ENCODE peak calls at places on chromosomes 4 and X, in nine cellular contexts. A is adipocyte; R is effector memory CD4-positive, alpha-beta T cell; G is pancreas; Q is heart right ventricle; E is aorta; Y is heart left ventricle; N is cardiac fibroblast; P is epithelial cell of esophagus. I is an unnamed sample.

GRCh38 chr4:2673157-2673556 is 83.0 kb downstream of the TNIP2 start:
- DNase-seq in A (no peak), R (no peak), G (no peak), Q (no peak), E (no peak), Y (no peak), N (peak), P (no peak), I (no peak)

GRCh38 chr4:172142331-172142738 is 329.1 kb downstream of the GALNTL6 start:
- DNase-seq in A (peak), R (no peak), G (no peak), Q (no peak), E (no peak), Y (no peak), N (no peak), P (peak), I (no peak)

GRCh38 chr4:186761281-186761897 is 37.7 kb upstream of the FAT1 start:
- DNase-seq in A (no peak), R (no peak), G (no peak), Q (no peak), E (no peak), Y (no peak), N (no peak), P (no peak), I (no peak)

GRCh38 chr4:165915215-165915614 is 42.2 kb downstream of the TLL1 start:
- DNase-seq in A (no peak), R (no peak), G (no peak), Q (no peak), E (no peak), Y (no peak), N (no peak), P (no peak), I (no peak)

GRCh38 chr4:101527186-101527585 is 179.9 kb upstream of the PPP3CA start:
- DNase-seq in A (no peak), R (peak), G (no peak), Q (no peak), E (no peak), Y (no peak), N (no peak), P (peak), I (no peak)

GRCh38 chr4:184306949-184307348 is 89.3 kb upstream of the ENPP6 start:
- DNase-seq in A (no peak), R (no peak), G (no peak), Q (no peak), E (no peak), Y (no peak), N (no peak), P (peak), I (no peak)

GRCh38 chrX:34813618-34814017 is 129.0 kb upstream of the FAM47B start:
- DNase-seq in A (peak), R (no peak), G (no peak), Q (no peak), E (no peak), Y (no peak), N (no peak), P (peak), I (no peak)

GRCh38 chrX:131704136-131704695 is 160.3 kb downstream of the OR13H1 start:
- DNase-seq in A (peak), R (no peak), G (peak), Q (peak), E (peak), Y (peak), N (no peak), P (no peak), I (peak)

GRCh38 chr4:150582881-150583286 is 933 bp downstream of the MAB21L2 start:
- DNase-seq in A (peak), R (no peak), G (peak), Q (peak), E (peak), Y (peak), N (peak), P (no peak), I (no peak)

GRCh38 chr4:185813133-185813532 is 1.1 kb upstream of the SORBS2 start:
- DNase-seq in A (no peak), R (no peak), G (no peak), Q (no peak), E (no peak), Y (no peak), N (no peak), P (no peak), I (no peak)

GRCh38 chrX:132412208-132412607 is 76.6 kb downstream of the MBNL3 start:
- DNase-seq in A (no peak), R (no peak), G (no peak), Q (no peak), E (no peak), Y (no peak), N (no peak), P (no peak), I (no peak)

GRCh38 chr4:178333355-178333754 is 891.1 kb upstream of the AGA start:
- DNase-seq in A (no peak), R (no peak), G (no peak), Q (no peak), E (no peak), Y (no peak), N (no peak), P (no peak), I (no peak)

GRCh38 chr4:7971881-7972500 is 32.3 kb upstream of the AFAP1 start:
- DNase-seq in A (no peak), R (no peak), G (no peak), Q (no peak), E (no peak), Y (no peak), N (no peak), P (peak), I (no peak)

GRCh38 chr4:21531048-21531447 is 417.5 kb downstream of the KCNIP4 start:
- DNase-seq in A (no peak), R (no peak), G (no peak), Q (no peak), E (no peak), Y (no peak), N (no peak), P (no peak), I (no peak)

DNA sequence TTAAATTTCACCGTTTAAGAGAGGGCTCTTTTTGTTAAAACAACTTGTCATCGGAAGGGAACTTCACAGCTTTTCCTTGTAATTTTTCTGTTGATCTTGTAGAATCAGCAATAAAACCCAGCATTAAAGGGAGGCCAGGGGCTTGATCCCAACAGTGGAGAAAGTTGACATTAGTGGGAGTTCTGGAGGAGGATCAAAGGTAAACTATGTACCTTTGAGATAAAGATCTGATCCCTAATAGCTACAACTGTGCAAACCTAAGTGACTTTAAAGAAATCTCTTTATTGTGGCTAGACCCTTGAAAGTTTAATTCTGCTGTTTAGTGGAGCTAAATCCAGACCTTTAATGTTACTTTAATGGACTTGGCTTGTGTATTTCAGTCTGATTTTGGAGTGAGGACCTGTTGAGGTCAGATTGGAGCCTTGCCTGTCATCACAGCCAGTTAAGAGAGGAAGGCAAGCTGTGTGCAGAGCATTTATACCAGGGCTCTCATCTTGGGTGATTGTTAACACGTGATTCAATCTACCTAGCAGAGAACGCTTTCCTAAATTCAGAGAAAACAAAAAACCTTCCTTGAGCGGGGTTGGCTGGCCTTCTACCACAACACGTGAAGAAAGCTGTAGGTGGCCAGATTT is 1.7 kb downstream of the DOCK11 start:
- DNase-seq in A (no peak), R (no peak), G (no peak), Q (no peak), E (no peak), Y (no peak), N (no peak), P (no peak), I (no peak)
- H3K4me3 ChIP-seq in A (peak), R (peak), G (no peak), Q (peak), E (peak), Y (peak), N (peak), P (no peak), I (no peak)

DNA sequence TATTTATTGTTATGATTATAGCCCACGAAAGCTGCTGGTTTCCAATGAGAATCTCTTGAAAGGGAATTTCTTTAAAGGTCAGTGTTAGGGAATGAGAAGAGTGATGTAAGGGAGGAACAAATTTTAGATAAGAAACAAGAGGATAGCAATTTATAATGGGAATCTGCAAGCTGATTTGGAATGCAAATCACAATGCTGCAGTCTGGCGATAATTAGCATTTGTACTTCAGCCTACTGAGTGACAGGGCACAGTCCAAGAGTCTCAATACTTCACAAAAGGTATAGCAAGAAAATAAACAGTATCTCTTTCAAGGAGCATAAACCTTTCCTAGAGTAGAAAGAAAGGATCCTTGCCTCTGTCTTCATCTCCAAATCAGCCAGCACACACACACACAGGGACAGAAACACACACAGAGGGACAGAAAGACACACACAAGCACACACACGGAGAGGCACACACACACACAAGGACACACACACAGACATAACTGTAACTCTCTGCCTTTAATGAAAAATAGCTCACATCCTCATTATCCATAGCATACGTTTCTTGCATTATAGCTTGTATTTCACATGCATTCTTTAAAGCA is 1.2 kb upstream of the GPM6A start:
- DNase-seq in A (no peak), R (no peak), G (no peak), Q (no peak), E (no peak), Y (no peak), N (no peak), P (no peak), I (no peak)
- H3K4me3 ChIP-seq in A (no peak), R (no peak), G (no peak), Q (no peak), E (no peak), Y (no peak), N (no peak), P (no peak), I (no peak)

DNA sequence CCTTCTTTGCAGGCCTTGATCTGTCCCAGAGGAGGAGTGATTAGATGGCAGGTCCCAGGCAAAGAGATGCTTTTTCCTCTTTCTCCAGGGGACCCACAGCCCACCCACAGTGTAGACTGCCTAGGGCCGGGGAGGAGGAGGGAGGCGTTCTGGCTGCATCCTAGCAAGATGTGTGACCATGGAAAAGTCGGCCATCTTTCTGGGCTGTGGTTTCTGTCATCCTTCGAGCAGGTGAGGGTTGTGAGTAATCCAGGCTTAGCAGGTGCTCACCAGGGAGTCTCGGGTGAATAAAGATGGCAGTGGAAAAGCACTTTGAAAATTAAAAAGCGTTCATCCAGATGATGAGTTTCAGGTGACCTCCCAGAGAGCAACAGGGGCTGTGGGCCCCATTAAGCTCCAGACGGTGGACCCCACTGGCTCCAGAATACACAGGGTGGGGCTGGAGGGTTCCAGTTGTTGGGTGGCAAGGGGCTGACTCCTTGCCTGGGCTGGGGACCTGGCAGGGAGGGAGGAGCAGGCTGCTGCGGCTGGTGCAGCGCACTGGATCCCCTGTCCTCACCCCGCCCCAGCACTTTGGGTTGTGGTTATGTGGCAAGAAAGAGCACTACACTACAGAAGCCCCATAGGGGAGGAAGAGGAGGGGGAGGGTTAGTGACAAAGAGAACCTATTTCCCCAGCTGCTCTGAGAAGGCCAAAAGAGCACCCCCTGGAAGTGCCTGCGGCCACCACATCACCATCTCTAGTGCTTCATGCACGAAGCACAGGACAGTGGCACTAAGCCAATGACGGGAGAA is 23.7 kb downstream of the ELF4 start:
- DNase-seq in A (no peak), R (peak), G (no peak), Q (no peak), E (no peak), Y (no peak), N (no peak), P (no peak), I (no peak)
- H3K4me3 ChIP-seq in A (no peak), R (peak), G (no peak), Q (no peak), E (no peak), Y (no peak), N (no peak), P (no peak), I (no peak)

DNA sequence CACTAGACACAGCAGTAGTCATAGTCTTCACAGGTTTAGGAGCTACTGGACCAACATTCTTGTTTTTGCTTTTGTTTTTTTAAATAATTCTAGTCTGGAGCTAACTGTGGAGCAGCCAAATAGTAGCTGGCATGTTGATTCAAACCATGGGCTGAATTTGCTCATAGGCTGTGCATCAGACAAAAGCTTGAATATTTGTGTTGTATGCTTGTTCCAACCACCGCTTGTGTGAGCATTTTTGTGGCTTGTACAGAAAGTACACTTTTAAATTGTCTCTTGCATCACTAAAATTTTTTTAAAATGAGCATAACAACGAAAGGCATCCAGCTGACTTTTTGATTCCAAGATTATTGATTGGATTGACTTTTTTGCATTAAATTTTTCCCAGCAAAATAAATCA is 39.6 kb downstream of the CCNI start:
- DNase-seq in A (peak), R (no peak), G (no peak), Q (no peak), E (no peak), Y (no peak), N (peak), P (peak), I (no peak)
- H3K4me3 ChIP-seq in A (peak), R (no peak), G (no peak), Q (no peak), E (no peak), Y (no peak), N (no peak), P (no peak), I (no peak)

GRCh38 chr4:4853921-4854648 is 5.4 kb upstream of the MSX1 start:
- DNase-seq in A (no peak), R (no peak), G (no peak), Q (no peak), E (no peak), Y (peak), N (no peak), P (no peak), I (no peak)
- H3K4me3 ChIP-seq in A (peak), R (no peak), G (no peak), Q (no peak), E (no peak), Y (no peak), N (no peak), P (no peak), I (no peak)

GRCh38 chr4:25310825-25311210 is 1.8 kb upstream of the ZCCHC4 start:
- DNase-seq in A (no peak), R (no peak), G (no peak), Q (no peak), E (no peak), Y (no peak), N (no peak), P (no peak), I (no peak)
- H3K4me3 ChIP-seq in A (no peak), R (no peak), G (no peak), Q (no peak), E (no peak), Y (no peak), N (no peak), P (no peak), I (no peak)

GRCh38 chr4:84631573-84631972 is 48.6 kb downstream of the CDS1 start:
- DNase-seq in A (peak), R (no peak), G (no peak), Q (no peak), E (no peak), Y (no peak), N (peak), P (peak), I (no peak)

GRCh38 chr4:84638092-84638491 is 55.2 kb downstream of the CDS1 start:
- DNase-seq in A (no peak), R (no peak), G (no peak), Q (no peak), E (no peak), Y (no peak), N (no peak), P (no peak), I (no peak)

GRCh38 chr4:84634961-84635360 is 52.0 kb downstream of the CDS1 start:
- DNase-seq in A (no peak), R (no peak), G (no peak), Q (no peak), E (no peak), Y (no peak), N (no peak), P (peak), I (no peak)

GRCh38 chr4:84632092-84632491 is 49.2 kb downstream of the CDS1 start:
- DNase-seq in A (peak), R (no peak), G (no peak), Q (no peak), E (no peak), Y (no peak), N (peak), P (peak), I (no peak)
- H3K4me3 ChIP-seq in A (no peak), R (no peak), G (no peak), Q (no peak), E (no peak), Y (no peak), N (no peak), P (no peak), I (no peak)

GRCh38 chr4:577499-578450 is 1.7 kb upstream of the TMEM271 start:
- DNase-seq in A (peak), R (no peak), G (no peak), Q (no peak), E (peak), Y (no peak), N (peak), P (peak), I (no peak)
- H3K4me3 ChIP-seq in A (no peak), R (no peak), G (no peak), Q (peak), E (no peak), Y (no peak), N (no peak), P (no peak), I (no peak)

DNA sequence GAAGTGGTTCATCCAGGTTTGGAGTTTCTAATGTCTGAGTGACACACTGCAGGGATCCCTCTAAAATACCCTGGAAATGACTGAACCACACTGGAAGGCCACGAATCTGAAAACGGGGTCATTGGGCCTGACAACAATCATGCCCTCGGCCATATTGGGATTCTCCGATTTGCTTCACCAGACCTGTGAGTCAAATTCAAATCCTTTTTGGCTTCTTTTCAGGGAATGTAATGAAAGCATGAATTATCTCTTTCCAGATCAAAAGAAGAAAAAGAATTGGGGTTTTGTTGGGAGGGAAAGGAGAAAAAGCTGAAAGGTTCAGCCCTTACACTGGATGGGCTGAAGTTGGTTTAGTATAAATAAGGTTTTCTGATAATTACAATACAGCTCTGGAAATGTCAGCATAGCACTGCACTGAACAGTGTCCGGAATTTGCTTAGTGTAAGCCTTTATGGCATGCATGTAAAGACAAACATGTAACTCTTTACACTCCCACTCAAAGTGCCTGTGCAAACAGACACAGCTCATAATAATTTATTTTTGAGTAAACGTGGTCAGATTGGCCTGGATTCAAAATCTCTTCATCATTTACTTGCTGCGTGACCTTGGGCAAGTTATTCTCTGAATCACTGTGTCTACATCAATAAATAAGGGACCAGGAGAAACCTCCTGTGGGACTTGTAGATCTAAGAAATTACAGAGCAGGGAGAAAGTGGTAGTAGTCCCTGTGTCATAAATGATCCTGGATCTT is 21.4 kb downstream of the CT47C1 start:
- DNase-seq in A (peak), R (no peak), G (no peak), Q (no peak), E (no peak), Y (no peak), N (no peak), P (peak), I (no peak)
- H3K4me3 ChIP-seq in A (no peak), R (no peak), G (no peak), Q (no peak), E (no peak), Y (no peak), N (no peak), P (no peak), I (no peak)

I was measured in lung.